ENCODE peak calls at places on chromosomes 4 and X, in eight cellular contexts. J, H, C, X, N, S, M and U are unnamed samples.

GRCh38 chr4:108937066-108937465 is 174.2 kb upstream of the ETNPPL start:
- DNase-seq in C (no peak), X (no peak), S (no peak), J (no peak), M (no peak), H (no peak), N (peak; percentile 64), U (no peak)

GRCh38 chrX:71128915-71129765 is 10.7 kb downstream of the MED12 start:
- DNase-seq in H (peak; percentile 61), C (no peak), X (peak; percentile 57), S (peak; percentile 68), J (peak; percentile 55), N (peak; percentile 42), M (peak; percentile 64), U (peak; percentile 52)

GRCh38 chr4:153222162-153222789 is 18.0 kb downstream of the TRIM2 start:
- DNase-seq in H (peak; percentile 66), X (no peak), J (no peak), M (peak; percentile 73), S (peak; percentile 10), C (no peak), N (peak; percentile 86), U (no peak)

GRCh38 chr4:177005801-177006230 is 213.1 kb upstream of the VEGFC start:
- DNase-seq in N (peak; percentile 98), S (no peak), X (no peak), H (no peak), M (no peak), C (peak; percentile 68), J (no peak), U (no peak)

GRCh38 chr4:72313121-72313520 is 255.9 kb downstream of the ADAMTS3 start:
- DNase-seq in H (no peak), M (no peak), N (no peak), X (no peak), S (no peak), C (no peak), J (no peak), U (peak; percentile 23)

GRCh38 chr4:113613503-113613902 is 148.0 kb downstream of the CAMK2D start:
- DNase-seq in M (no peak), X (no peak), H (no peak), C (no peak), S (no peak), J (no peak), N (no peak), U (no peak)

GRCh38 chr4:7687796-7688195 is 251.9 kb downstream of the AFAP1 start:
- DNase-seq in N (no peak), X (no peak), M (no peak), J (no peak), C (no peak), H (no peak), S (no peak), U (no peak)

GRCh38 chrX:119573840-119574393 is 446 bp upstream of the UBE2A start:
- DNase-seq in C (no peak), X (no peak), N (no peak), J (no peak), S (no peak), H (no peak), M (peak; percentile 32), U (no peak)

GRCh38 chrX:49184294-49185061 is 1.7 kb downstream of the PRICKLE3 start:
- DNase-seq in N (peak; percentile 88), H (peak; percentile 93), C (no peak), J (no peak), S (no peak), X (no peak), M (peak; percentile 95), U (peak; percentile 89)

GRCh38 chr4:2251073-2251794 is 9.3 kb upstream of the HAUS3 start:
- DNase-seq in N (no peak), H (peak; percentile 24), J (no peak), S (no peak), C (no peak), X (no peak), M (no peak), U (peak; percentile 12)

GRCh38 chrX:154658187-154658586 is 4.8 kb upstream of the CTAG2 start:
- DNase-seq in M (no peak), N (no peak), J (no peak), C (no peak), X (no peak), S (no peak), H (no peak), U (no peak)

GRCh38 chrX:9895225-9895912 is 71.8 kb upstream of the CLDN34 start:
- DNase-seq in X (no peak), J (no peak), S (no peak), M (no peak), N (no peak), H (no peak), C (no peak), U (no peak)

GRCh38 chr4:118417325-118417724 is 64.5 kb upstream of the PRSS12 start:
- DNase-seq in X (no peak), M (no peak), J (no peak), S (no peak), N (no peak), C (peak; percentile 40), H (no peak), U (no peak)

GRCh38 chrX:139844163-139844562 is 88.7 kb downstream of the ATP11C start:
- DNase-seq in S (no peak), X (no peak), N (no peak), M (no peak), H (no peak), J (no peak), C (no peak), U (no peak)

GRCh38 chrX:4547218-4547836 is 833.9 kb upstream of the PRKX start:
- DNase-seq in S (peak; percentile 5), J (peak; percentile 3), C (peak; percentile 13), N (peak; percentile 15), M (no peak), H (no peak), X (peak; percentile 3), U (no peak)

GRCh38 chr4:15234585-15235126 is 193.2 kb upstream of the C1QTNF7 start:
- DNase-seq in N (peak; percentile 89), C (peak; percentile 98), J (no peak), S (no peak), H (no peak), X (no peak), M (peak; percentile 36), U (no peak)

GRCh38 chr4:119314356-119314755 is 7.6 kb downstream of the FABP2 start:
- DNase-seq in S (peak; percentile 25), M (no peak), H (no peak), C (no peak), X (no peak), J (no peak), N (peak; percentile 50), U (no peak)

GRCh38 chr4:16195209-16195608 is 31.1 kb downstream of the TAPT1 start:
- DNase-seq in J (no peak), X (no peak), C (no peak), S (no peak), N (no peak), M (no peak), H (no peak), U (no peak)

GRCh38 chr4:8912506-8912905 is 40.9 kb upstream of the HMX1 start:
- DNase-seq in S (no peak), M (no peak), N (no peak), C (no peak), X (no peak), J (no peak), H (no peak), U (peak; percentile 6)

GRCh38 chr4:158111241-158111640 is 61.6 kb downstream of the GASK1B start:
- DNase-seq in H (no peak), S (no peak), J (no peak), X (no peak), N (peak; percentile 3), C (no peak), M (no peak), U (no peak)

GRCh38 chr4:45331796-45332195 is 605.4 kb upstream of the GNPDA2 start:
- DNase-seq in M (no peak), S (no peak), N (no peak), C (no peak), H (no peak), X (no peak), J (no peak), U (no peak)

GRCh38 chrX:41027388-41027787 is 57.9 kb upstream of the USP9X start:
- DNase-seq in C (peak; percentile 61), M (no peak), S (no peak), H (no peak), N (no peak), J (no peak), X (no peak), U (no peak)